ENCODE peak calls at places on chromosomes 12 and 14, in ten cellular contexts. D is skeletal muscle cell; P is NCI-H510A; F is aorta; G is LoVo; C is head of caudate nucleus; Y is A549; Q is stimulated activated CD8-positive, alpha-beta memory T cell treated with anti-CD3 and anti-CD28 coated beads, Interleukin-15, amount 100 ng/mL, for 1 hour; B is C1 segment of cervical spinal cord; M is substantia nigra. I is an unnamed sample.

GRCh38 chr12:56884421-56884820 is 49.8 kb downstream of the SDR9C7 start:
- DNase-seq in B (no peak), C (no peak), F (no peak), M (no peak), G (no peak), Q (no peak), Y (no peak), P (no peak), D (peak), I (no peak)

GRCh38 chr12:64696065-64696741 is 63.0 kb downstream of the GNS start:
- DNase-seq in D (no peak), P (no peak), Y (peak), C (no peak), B (no peak), G (peak), Q (no peak), M (no peak), F (no peak), I (no peak)

GRCh38 chr12:26283617-26284016 is 88.2 kb downstream of the SSPN start:
- DNase-seq in Q (no peak), G (no peak), C (no peak), B (no peak), D (no peak), Y (no peak), F (no peak), M (no peak), P (no peak), I (no peak)

GRCh38 chr12:51218607-51219161 is 822 bp upstream of the POU6F1 start:
- DNase-seq in Q (no peak), M (no peak), Y (peak), D (no peak), C (no peak), P (peak), B (no peak), G (peak), F (no peak), I (no peak)

GRCh38 chr14:65006251-65006721 is 19.6 kb downstream of the FNTB start:
- DNase-seq in M (no peak), B (no peak), C (no peak), D (no peak), G (no peak), F (no peak), P (no peak), Y (no peak), Q (no peak), I (no peak)

GRCh38 chr12:47943492-47944359 is 19.7 kb upstream of the TMEM106C start:
- DNase-seq in D (no peak), G (no peak), C (no peak), F (no peak), Y (peak), P (no peak), M (no peak), B (no peak), Q (no peak), I (no peak)

GRCh38 chr12:130728158-130729058 is 12.3 kb upstream of the RIMBP2 start:
- DNase-seq in Y (no peak), Q (no peak), F (no peak), G (no peak), M (no peak), P (no peak), D (no peak), B (no peak), C (no peak), I (no peak)

GRCh38 chr14:104742586-104743455 is 10.1 kb upstream of the SIVA1 start:
- DNase-seq in C (no peak), G (no peak), P (no peak), M (no peak), Q (no peak), Y (no peak), F (no peak), D (no peak), B (no peak), I (no peak)

GRCh38 chr12:110102255-110102654 is 21.9 kb upstream of the IFT81 start:
- DNase-seq in G (peak), B (no peak), Y (peak), F (no peak), Q (no peak), C (no peak), M (no peak), D (no peak), P (peak), I (no peak)

GRCh38 chr12:132356686-132357622 is 27.6 kb upstream of the GALNT9 start:
- DNase-seq in G (peak), B (no peak), Y (peak), F (peak), P (no peak), Q (no peak), C (peak), D (peak), M (no peak), I (no peak)

GRCh38 chr12:5817246-5817645 is 127.8 kb downstream of the ANO2 start:
- DNase-seq in C (no peak), M (no peak), B (no peak), F (no peak), P (no peak), G (no peak), Y (no peak), Q (no peak), D (no peak), I (no peak)

GRCh38 chr12:68440068-68440581 is 108.0 kb upstream of the MDM1 start:
- DNase-seq in M (no peak), Q (no peak), P (no peak), G (no peak), D (no peak), C (no peak), Y (no peak), F (no peak), B (no peak), I (no peak)

GRCh38 chr12:79725987-79726386 is 35.2 kb upstream of the PAWR start:
- DNase-seq in Y (no peak), P (no peak), D (peak), M (no peak), C (no peak), G (no peak), B (no peak), Q (no peak), F (no peak), I (no peak)

GRCh38 chr14:36949371-36949770 is 223.0 kb downstream of the SLC25A21 start:
- DNase-seq in F (no peak), P (no peak), Y (no peak), G (no peak), M (no peak), C (no peak), D (no peak), Q (no peak), B (no peak), I (no peak)